ENCODE peak calls at places on chromosome 1, in four cellular contexts. One of them, this sample, is unnamed.

GRCh38 chr1:70896224-70896623 is 151.4 kb downstream of the PTGER3 start:
- DNase-seq in neural progenitor cell: peak; percentile 9
- DNase-seq in hepatocyte: no peak
- DNase-seq in mammary epithelial cell: no peak
- DNase-seq in this sample: peak; percentile 36

GRCh38 chr1:223219846-223220610 is 77.0 kb upstream of the TLR5 start:
- DNase-seq in neural progenitor cell: no peak
- DNase-seq in hepatocyte: no peak
- DNase-seq in mammary epithelial cell: no peak
- DNase-seq in this sample: no peak

GRCh38 chr1:53896673-53897229 is 2.8 kb downstream of the DIO1 start:
- DNase-seq in neural progenitor cell: no peak
- DNase-seq in hepatocyte: peak; percentile 36
- DNase-seq in mammary epithelial cell: peak; percentile 56
- DNase-seq in this sample: peak; percentile 91

GRCh38 chr1:21517161-21517589 is 8.0 kb downstream of the ALPL start:
- DNase-seq in neural progenitor cell: no peak
- DNase-seq in hepatocyte: no peak
- DNase-seq in mammary epithelial cell: peak; percentile 16
- DNase-seq in this sample: no peak

GRCh38 chr1:43946244-43947060 is at the start of gene IPO13:
- DNase-seq in neural progenitor cell: peak; percentile 99
- DNase-seq in hepatocyte: peak; percentile 97
- DNase-seq in mammary epithelial cell: peak; percentile 96
- DNase-seq in this sample: peak; percentile 98

GRCh38 chr1:246733706-246734105 is 9.5 kb downstream of the SCCPDH start:
- DNase-seq in neural progenitor cell: no peak
- DNase-seq in hepatocyte: no peak
- DNase-seq in mammary epithelial cell: no peak
- DNase-seq in this sample: no peak

GRCh38 chr1:22133928-22134324 is 9.0 kb downstream of the WNT4 start:
- DNase-seq in neural progenitor cell: peak; percentile 36
- DNase-seq in hepatocyte: no peak
- DNase-seq in mammary epithelial cell: no peak
- DNase-seq in this sample: no peak

GRCh38 chr1:225762002-225762441 is 15.6 kb upstream of the SRP9 start:
- DNase-seq in neural progenitor cell: no peak
- DNase-seq in hepatocyte: peak; percentile 32
- DNase-seq in mammary epithelial cell: no peak
- DNase-seq in this sample: peak; percentile 50

GRCh38 chr1:16260814-16261213 is 23.8 kb upstream of the CPLANE2 start:
- DNase-seq in neural progenitor cell: no peak
- DNase-seq in hepatocyte: no peak
- DNase-seq in mammary epithelial cell: no peak
- DNase-seq in this sample: peak; percentile 57

GRCh38 chr1:18634276-18634675 is 3.6 kb downstream of the PAX7 start:
- DNase-seq in neural progenitor cell: no peak
- DNase-seq in hepatocyte: no peak
- DNase-seq in mammary epithelial cell: no peak
- DNase-seq in this sample: no peak

GRCh38 chr1:232968965-232969364 is 18.6 kb downstream of the NTPCR start:
- DNase-seq in neural progenitor cell: no peak
- DNase-seq in hepatocyte: no peak
- DNase-seq in mammary epithelial cell: peak; percentile 38
- DNase-seq in this sample: peak; percentile 38

GRCh38 chr1:1118011-1118892 is 2.4 kb upstream of the C1orf159 start:
- DNase-seq in neural progenitor cell: no peak
- DNase-seq in hepatocyte: no peak
- DNase-seq in mammary epithelial cell: no peak
- DNase-seq in this sample: no peak

GRCh38 chr1:17765444-17766411 is 10.6 kb downstream of the ACTL8 start:
- DNase-seq in neural progenitor cell: no peak
- DNase-seq in hepatocyte: peak; percentile 32
- DNase-seq in mammary epithelial cell: peak; percentile 5
- DNase-seq in this sample: peak; percentile 97

GRCh38 chr1:155961937-155962336 is 16.4 kb downstream of the ARHGEF2 start:
- DNase-seq in neural progenitor cell: no peak
- DNase-seq in hepatocyte: no peak
- DNase-seq in mammary epithelial cell: peak; percentile 100
- DNase-seq in this sample: peak; percentile 100

GRCh38 chr1:23979387-23980005 is 631 bp downstream of the SRSF10 start:
- DNase-seq in neural progenitor cell: peak; percentile 16
- DNase-seq in hepatocyte: no peak
- DNase-seq in mammary epithelial cell: no peak
- DNase-seq in this sample: no peak

GRCh38 chr1:23978825-23979224 is 1.3 kb downstream of the SRSF10 start:
- DNase-seq in neural progenitor cell: no peak
- DNase-seq in hepatocyte: no peak
- DNase-seq in mammary epithelial cell: no peak
- DNase-seq in this sample: peak; percentile 10

GRCh38 chr1:23977187-23977853 is 2.8 kb downstream of the SRSF10 start:
- DNase-seq in neural progenitor cell: no peak
- DNase-seq in hepatocyte: no peak
- DNase-seq in mammary epithelial cell: no peak
- DNase-seq in this sample: no peak

GRCh38 chr1:23980006-23980724 is at the start of gene SRSF10:
- DNase-seq in neural progenitor cell: peak; percentile 99
- DNase-seq in hepatocyte: peak; percentile 99
- DNase-seq in mammary epithelial cell: peak; percentile 98
- DNase-seq in this sample: peak; percentile 100

GRCh38 chr1:23977854-23978191 is 2.3 kb downstream of the SRSF10 start:
- DNase-seq in neural progenitor cell: no peak
- DNase-seq in hepatocyte: no peak
- DNase-seq in mammary epithelial cell: no peak
- DNase-seq in this sample: peak; percentile 10
- H3K4me3 ChIP-seq in neural progenitor cell: peak overlapping the region; percentile 98
- H3K4me3 ChIP-seq in hepatocyte: peak overlapping the region; percentile 62
- H3K4me3 ChIP-seq in mammary epithelial cell: peak overlapping the region; percentile 91
- H3K4me3 ChIP-seq in this sample: peak overlapping the region; percentile 98

GRCh38 chr1:211581521-211581920 is 2.6 kb upstream of the SLC30A1 start:
- DNase-seq in neural progenitor cell: no peak
- DNase-seq in hepatocyte: no peak
- DNase-seq in mammary epithelial cell: no peak
- DNase-seq in this sample: peak; percentile 92
- H2AFZ ChIP-seq in neural progenitor cell: no peak overlapping the region
- H2AFZ ChIP-seq in hepatocyte: no peak overlapping the region
- H2AFZ ChIP-seq in mammary epithelial cell: no peak overlapping the region
- H2AFZ ChIP-seq in this sample: peak overlapping the region; percentile 28

DNA sequence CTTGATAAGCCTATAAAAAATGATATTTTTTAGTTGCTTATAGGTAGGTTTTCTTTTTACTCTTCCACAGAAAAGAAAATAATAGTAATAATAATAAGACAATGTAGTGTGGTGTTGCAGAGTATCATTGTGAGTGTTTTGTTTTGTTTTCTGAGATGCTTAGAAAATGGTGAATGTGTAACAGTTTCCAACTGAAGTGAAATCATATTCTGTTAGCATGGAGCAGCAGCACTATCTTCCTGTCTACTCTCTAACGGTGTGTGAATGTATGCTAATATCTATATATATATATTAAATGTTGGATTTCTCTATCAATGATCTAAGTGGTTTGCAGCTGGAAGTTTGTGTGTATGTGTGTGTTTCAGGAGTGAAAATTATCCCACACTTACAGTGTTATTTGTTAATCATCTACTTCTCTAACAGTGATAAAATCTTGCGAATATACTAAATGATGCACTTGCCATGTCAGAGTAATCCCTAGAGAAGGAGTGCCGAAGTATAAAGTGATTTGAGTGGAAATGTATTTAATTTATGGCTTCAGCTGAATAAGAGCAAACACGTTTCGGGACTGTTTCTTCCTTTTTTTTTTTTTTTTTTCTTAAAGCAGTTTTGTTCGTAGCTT is 362 bp downstream of the SAMD13 start:
- DNase-seq in neural progenitor cell: no peak
- DNase-seq in hepatocyte: no peak
- DNase-seq in mammary epithelial cell: no peak
- DNase-seq in this sample: peak; percentile 17
- H3K4me3 ChIP-seq in neural progenitor cell: no peak overlapping the region
- H3K4me3 ChIP-seq in hepatocyte: no peak overlapping the region
- H3K4me3 ChIP-seq in mammary epithelial cell: peak overlapping the region; percentile 40
- H3K4me3 ChIP-seq in this sample: peak overlapping the region; percentile 71

GRCh38 chr1:197773856-197774255 is 1.4 kb downstream of the DENND1B start:
- DNase-seq in neural progenitor cell: no peak
- DNase-seq in hepatocyte: no peak
- DNase-seq in mammary epithelial cell: no peak
- DNase-seq in this sample: peak; percentile 13
- H2AFZ ChIP-seq in neural progenitor cell: no peak overlapping the region
- H2AFZ ChIP-seq in hepatocyte: peak overlapping the region; percentile 95
- H2AFZ ChIP-seq in mammary epithelial cell: no peak overlapping the region
- H2AFZ ChIP-seq in this sample: peak overlapping the region; percentile 90

GRCh38 chr1:39082140-39082799 is 56.1 kb downstream of the NDUFS5 start:
- DNase-seq in neural progenitor cell: peak; percentile 61
- DNase-seq in hepatocyte: no peak
- DNase-seq in mammary epithelial cell: no peak
- DNase-seq in this sample: no peak
- H3K4me3 ChIP-seq in neural progenitor cell: peak overlapping the region; percentile 96
- H3K4me3 ChIP-seq in hepatocyte: peak overlapping the region; percentile 58
- H3K4me3 ChIP-seq in mammary epithelial cell: no peak overlapping the region
- H3K4me3 ChIP-seq in this sample: peak overlapping the region; percentile 68

GRCh38 chr1:116246174-116246573 is 126.9 kb upstream of the ATP1A1 start:
- DNase-seq in neural progenitor cell: no peak
- DNase-seq in hepatocyte: no peak
- DNase-seq in mammary epithelial cell: no peak
- DNase-seq in this sample: no peak

GRCh38 chr1:116239916-116240315 is 128.7 kb downstream of the MAB21L3 start:
- DNase-seq in neural progenitor cell: no peak
- DNase-seq in hepatocyte: no peak
- DNase-seq in mammary epithelial cell: no peak
- DNase-seq in this sample: no peak

GRCh38 chr1:116242741-116243140 is 130.3 kb upstream of the ATP1A1 start:
- DNase-seq in neural progenitor cell: no peak
- DNase-seq in hepatocyte: no peak
- DNase-seq in mammary epithelial cell: no peak
- DNase-seq in this sample: no peak

DNA sequence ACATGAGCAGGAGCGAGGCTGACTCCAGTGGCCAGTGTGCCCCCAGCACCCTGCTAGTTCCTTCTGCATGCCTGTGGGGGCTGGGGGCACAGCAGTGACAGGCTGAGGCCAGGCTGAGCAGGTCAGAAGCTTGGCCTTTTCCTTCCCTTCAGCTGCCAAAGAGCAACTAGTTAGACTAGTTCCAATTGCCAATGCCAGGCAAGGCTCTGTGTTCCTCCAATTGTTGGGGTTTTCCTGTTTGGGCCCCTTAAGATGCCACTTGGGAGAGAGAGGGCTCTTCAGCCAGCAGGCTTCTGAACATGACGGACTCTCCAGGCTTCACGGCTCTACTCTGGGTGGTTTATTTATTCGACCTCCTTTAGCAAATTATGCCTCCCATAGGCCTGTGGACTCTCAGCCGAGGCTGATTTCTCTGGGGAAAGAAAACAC is 129.4 kb upstream of the ATP1A1 start:
- DNase-seq in neural progenitor cell: no peak
- DNase-seq in hepatocyte: no peak
- DNase-seq in mammary epithelial cell: no peak
- DNase-seq in this sample: no peak
- H2AFZ ChIP-seq in neural progenitor cell: peak overlapping the region; percentile 76
- H2AFZ ChIP-seq in hepatocyte: no peak overlapping the region
- H2AFZ ChIP-seq in mammary epithelial cell: no peak overlapping the region
- H2AFZ ChIP-seq in this sample: no peak overlapping the region

GRCh38 chr1:101142244-101142643 is 94.6 kb upstream of the S1PR1 start:
- DNase-seq in neural progenitor cell: no peak
- DNase-seq in hepatocyte: no peak
- DNase-seq in mammary epithelial cell: no peak
- DNase-seq in this sample: no peak
- H3K4me3 ChIP-seq in neural progenitor cell: no peak overlapping the region
- H3K4me3 ChIP-seq in hepatocyte: no peak overlapping the region
- H3K4me3 ChIP-seq in mammary epithelial cell: no peak overlapping the region
- H3K4me3 ChIP-seq in this sample: no peak overlapping the region

DNA sequence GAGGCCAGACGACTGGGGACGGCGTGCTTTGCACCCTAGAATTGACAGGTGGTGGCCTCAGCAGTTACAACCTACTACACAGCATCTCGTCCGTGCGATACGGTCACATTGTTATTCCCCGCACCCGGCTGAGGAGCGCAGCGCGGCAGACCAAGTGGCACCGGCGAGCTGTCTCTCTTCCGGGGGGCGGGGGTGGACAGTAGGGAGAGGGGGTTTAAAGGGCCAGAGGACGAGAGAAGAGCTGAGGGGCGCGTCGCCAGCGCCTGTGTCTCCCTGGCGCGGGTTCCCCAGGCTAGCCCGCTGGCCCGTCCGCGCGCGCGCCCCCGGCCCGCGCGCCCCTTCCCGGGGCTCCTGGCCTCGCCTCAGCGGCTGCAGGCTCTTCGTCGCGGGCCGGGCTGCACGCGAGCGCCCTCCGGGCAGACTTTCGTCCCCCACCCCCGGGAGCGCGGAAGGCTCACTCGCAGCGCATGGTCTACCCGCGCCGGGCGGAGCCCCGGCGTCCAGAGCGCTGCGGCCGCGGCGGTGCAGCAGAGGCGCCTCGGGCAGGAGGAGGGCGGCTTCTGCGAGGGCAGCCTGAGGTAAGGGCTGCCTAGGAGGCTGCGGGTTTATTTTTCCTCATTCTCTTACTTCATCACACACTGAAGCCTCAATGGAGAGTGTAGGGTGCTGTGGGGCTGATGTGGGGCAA is at the start of gene PDE4B:
- DNase-seq in neural progenitor cell: peak; percentile 81
- DNase-seq in hepatocyte: peak; percentile 19
- DNase-seq in mammary epithelial cell: no peak
- DNase-seq in this sample: peak; percentile 74
- H2AFZ ChIP-seq in neural progenitor cell: peak within 1 kb of the TSS; percentile 97
- H2AFZ ChIP-seq in hepatocyte: peak within 1 kb of the TSS; percentile 26
- H2AFZ ChIP-seq in mammary epithelial cell: no peak within 1 kb of the TSS
- H2AFZ ChIP-seq in this sample: peak within 1 kb of the TSS; percentile 91

GRCh38 chr1:47440849-47441170 is 3.0 kb downstream of the FOXD2 start:
- DNase-seq in neural progenitor cell: no peak
- DNase-seq in hepatocyte: no peak
- DNase-seq in mammary epithelial cell: no peak
- DNase-seq in this sample: no peak

GRCh38 chr1:47442202-47442601 is 4.4 kb downstream of the FOXD2 start:
- DNase-seq in neural progenitor cell: no peak
- DNase-seq in hepatocyte: no peak
- DNase-seq in mammary epithelial cell: no peak
- DNase-seq in this sample: no peak

GRCh38 chr1:47440052-47440848 is 2.4 kb downstream of the FOXD2 start:
- DNase-seq in neural progenitor cell: no peak
- DNase-seq in hepatocyte: no peak
- DNase-seq in mammary epithelial cell: no peak
- DNase-seq in this sample: no peak

GRCh38 chr1:47442844-47443529 is 5.1 kb downstream of the FOXD2 start:
- DNase-seq in neural progenitor cell: no peak
- DNase-seq in hepatocyte: no peak
- DNase-seq in mammary epithelial cell: no peak
- DNase-seq in this sample: no peak

DNA sequence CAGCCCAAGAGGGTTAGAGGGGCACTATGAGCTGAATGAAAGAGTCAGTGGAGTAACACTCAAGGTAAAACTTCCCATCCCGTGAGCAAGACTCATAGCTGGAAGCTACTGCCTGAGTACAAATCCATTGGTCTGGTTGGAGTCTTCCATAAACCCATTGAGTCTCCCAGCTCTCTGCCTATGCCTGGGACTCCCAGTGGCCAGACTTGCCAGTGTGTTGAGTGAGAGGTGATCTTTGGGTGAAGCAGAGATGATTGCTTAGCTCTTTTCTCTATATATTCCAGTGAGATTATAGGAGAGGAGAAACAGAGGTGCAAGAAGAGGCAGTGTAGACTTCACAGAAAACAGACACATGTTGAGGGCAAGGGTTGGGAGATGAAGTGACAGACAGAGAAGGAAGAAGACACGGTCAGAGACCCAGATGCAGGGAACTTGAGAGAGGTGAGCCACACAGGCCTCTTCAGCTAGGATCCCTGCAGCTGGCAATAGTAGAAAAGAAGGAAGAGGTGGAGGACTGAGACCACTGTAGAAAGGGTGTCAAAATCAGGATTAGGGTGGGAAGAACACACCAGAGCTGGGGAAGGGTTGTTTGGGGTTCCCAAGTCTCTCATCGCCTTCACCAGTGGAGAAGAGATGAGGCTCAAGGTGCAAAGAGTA is 3.7 kb downstream of the FOXD2 start:
- DNase-seq in neural progenitor cell: no peak
- DNase-seq in hepatocyte: no peak
- DNase-seq in mammary epithelial cell: no peak
- DNase-seq in this sample: no peak
- H3K4me3 ChIP-seq in neural progenitor cell: no peak overlapping the region
- H3K4me3 ChIP-seq in hepatocyte: no peak overlapping the region
- H3K4me3 ChIP-seq in mammary epithelial cell: no peak overlapping the region
- H3K4me3 ChIP-seq in this sample: no peak overlapping the region